ENCODE peak calls at places on chromosomes 4 and X, in six cellular contexts. One of them, this sample, is unnamed.
A peak's percentile ranks its signal among the peaks of the same experiment; 100 is the strongest.

GRCh38 chr4:76434901-76435688 is at the start of gene SHROOM3:
- DNase-seq in left ventricle myocardium inferior: no peak
- DNase-seq in aorta: no peak
- DNase-seq in cardiac fibroblast: no peak
- DNase-seq in AG09309: no peak
- DNase-seq in A549: no peak
- DNase-seq in this sample: no peak

GRCh38 chr4:148831945-148832344 is 389.7 kb upstream of the NR3C2 start:
- DNase-seq in left ventricle myocardium inferior: no peak
- DNase-seq in aorta: no peak
- DNase-seq in cardiac fibroblast: peak; percentile 98
- DNase-seq in AG09309: no peak
- DNase-seq in A549: no peak
- DNase-seq in this sample: no peak

GRCh38 chr4:121876976-121877773 is 6.9 kb upstream of the BBS7 start:
- DNase-seq in left ventricle myocardium inferior: no peak
- DNase-seq in aorta: no peak
- DNase-seq in cardiac fibroblast: no peak
- DNase-seq in AG09309: no peak
- DNase-seq in A549: no peak
- DNase-seq in this sample: no peak

GRCh38 chr4:184400891-184401290 is 73.5 kb downstream of the IRF2 start:
- DNase-seq in left ventricle myocardium inferior: no peak
- DNase-seq in aorta: no peak
- DNase-seq in cardiac fibroblast: no peak
- DNase-seq in AG09309: no peak
- DNase-seq in A549: no peak
- DNase-seq in this sample: no peak

GRCh38 chr4:88908003-88908402 is 149.0 kb downstream of the FAM13A start:
- DNase-seq in left ventricle myocardium inferior: no peak
- DNase-seq in aorta: no peak
- DNase-seq in cardiac fibroblast: no peak
- DNase-seq in AG09309: no peak
- DNase-seq in A549: no peak
- DNase-seq in this sample: no peak

GRCh38 chr4:75705198-75705712 is 19.1 kb upstream of the USO1 start:
- DNase-seq in left ventricle myocardium inferior: no peak
- DNase-seq in aorta: no peak
- DNase-seq in cardiac fibroblast: no peak
- DNase-seq in AG09309: no peak
- DNase-seq in A549: no peak
- DNase-seq in this sample: no peak

GRCh38 chr4:79864470-79865190 is 208.4 kb downstream of the ANTXR2 start:
- DNase-seq in left ventricle myocardium inferior: no peak
- DNase-seq in aorta: no peak
- DNase-seq in cardiac fibroblast: no peak
- DNase-seq in AG09309: no peak
- DNase-seq in A549: no peak
- DNase-seq in this sample: no peak

GRCh38 chr4:23857353-23857752 is 32.5 kb downstream of the PPARGC1A start:
- DNase-seq in left ventricle myocardium inferior: no peak
- DNase-seq in aorta: no peak
- DNase-seq in cardiac fibroblast: peak; percentile 31
- DNase-seq in AG09309: peak; percentile 7
- DNase-seq in A549: no peak
- DNase-seq in this sample: no peak

GRCh38 chr4:113328514-113328913 is 279.1 kb downstream of the ANK2 start:
- DNase-seq in left ventricle myocardium inferior: no peak
- DNase-seq in aorta: no peak
- DNase-seq in cardiac fibroblast: peak; percentile 11
- DNase-seq in AG09309: no peak
- DNase-seq in A549: peak; percentile 4
- DNase-seq in this sample: no peak

GRCh38 chrX:9785944-9786741 is at the start of gene SHROOM2:
- DNase-seq in left ventricle myocardium inferior: no peak
- DNase-seq in aorta: no peak
- DNase-seq in cardiac fibroblast: no peak
- DNase-seq in AG09309: no peak
- DNase-seq in A549: no peak
- DNase-seq in this sample: no peak

GRCh38 chrX:70033348-70033747 is 16.4 kb downstream of the AWAT2 start:
- DNase-seq in left ventricle myocardium inferior: no peak
- DNase-seq in aorta: no peak
- DNase-seq in cardiac fibroblast: peak; percentile 58
- DNase-seq in AG09309: no peak
- DNase-seq in A549: peak; percentile 17
- DNase-seq in this sample: no peak

GRCh38 chr4:156832886-156833285 is 138.7 kb downstream of the PDGFC start:
- DNase-seq in left ventricle myocardium inferior: no peak
- DNase-seq in aorta: no peak
- DNase-seq in cardiac fibroblast: peak; percentile 24
- DNase-seq in AG09309: no peak
- DNase-seq in A549: no peak
- DNase-seq in this sample: no peak

GRCh38 chr4:125085-125820 is 952 bp downstream of the ZNF718 start:
- DNase-seq in left ventricle myocardium inferior: peak; percentile 40
- DNase-seq in aorta: peak; percentile 58
- DNase-seq in cardiac fibroblast: peak; percentile 44
- DNase-seq in AG09309: no peak
- DNase-seq in A549: no peak
- DNase-seq in this sample: peak; percentile 67

GRCh38 chrX:10900585-10901289 is 210.4 kb upstream of the HCCS start:
- DNase-seq in left ventricle myocardium inferior: no peak
- DNase-seq in aorta: no peak
- DNase-seq in cardiac fibroblast: peak; percentile 73
- DNase-seq in AG09309: no peak
- DNase-seq in A549: peak; percentile 14
- DNase-seq in this sample: no peak

GRCh38 chr4:85543832-85544231 is 68.9 kb downstream of the ARHGAP24 start:
- DNase-seq in left ventricle myocardium inferior: no peak
- DNase-seq in aorta: no peak
- DNase-seq in cardiac fibroblast: peak; percentile 67
- DNase-seq in AG09309: peak; percentile 21
- DNase-seq in A549: no peak
- DNase-seq in this sample: no peak

GRCh38 chr4:153763404-153763803 is 3.6 kb upstream of the RNF175 start:
- DNase-seq in left ventricle myocardium inferior: no peak
- DNase-seq in aorta: no peak
- DNase-seq in cardiac fibroblast: peak; percentile 27
- DNase-seq in AG09309: no peak
- DNase-seq in A549: no peak
- DNase-seq in this sample: no peak

GRCh38 chrX:108331126-108331909 is 106.9 kb downstream of the COL4A6 start:
- DNase-seq in left ventricle myocardium inferior: no peak
- DNase-seq in aorta: no peak
- DNase-seq in cardiac fibroblast: no peak
- DNase-seq in AG09309: no peak
- DNase-seq in A549: no peak
- DNase-seq in this sample: no peak

GRCh38 chr4:153039542-153040185 is 103.5 kb downstream of the FHDC1 start:
- DNase-seq in left ventricle myocardium inferior: no peak
- DNase-seq in aorta: no peak
- DNase-seq in cardiac fibroblast: no peak
- DNase-seq in AG09309: no peak
- DNase-seq in A549: no peak
- DNase-seq in this sample: no peak

GRCh38 chr4:55378617-55379467 is 16.9 kb upstream of the TMEM165 start:
- DNase-seq in left ventricle myocardium inferior: no peak
- DNase-seq in aorta: no peak
- DNase-seq in cardiac fibroblast: no peak
- DNase-seq in AG09309: no peak
- DNase-seq in A549: no peak
- DNase-seq in this sample: no peak

GRCh38 chr4:38675167-38676121 is 11.4 kb downstream of the KLF3 start:
- DNase-seq in left ventricle myocardium inferior: peak; percentile 58
- DNase-seq in aorta: peak; percentile 80
- DNase-seq in cardiac fibroblast: peak; percentile 91
- DNase-seq in AG09309: no peak
- DNase-seq in A549: peak; percentile 36
- DNase-seq in this sample: peak; percentile 85

GRCh38 chr4:154529737-154530136 is 20.5 kb downstream of the PLRG1 start:
- DNase-seq in left ventricle myocardium inferior: no peak
- DNase-seq in aorta: no peak
- DNase-seq in cardiac fibroblast: no peak
- DNase-seq in AG09309: no peak
- DNase-seq in A549: no peak
- DNase-seq in this sample: no peak

GRCh38 chr4:4506961-4507360 is 34.9 kb downstream of the STX18 start:
- DNase-seq in left ventricle myocardium inferior: no peak
- DNase-seq in aorta: no peak
- DNase-seq in cardiac fibroblast: no peak
- DNase-seq in AG09309: no peak
- DNase-seq in A549: no peak
- DNase-seq in this sample: no peak

GRCh38 chr4:11428161-11428700 is 463 bp downstream of the HS3ST1 start:
- DNase-seq in left ventricle myocardium inferior: no peak
- DNase-seq in aorta: no peak
- DNase-seq in cardiac fibroblast: no peak
- DNase-seq in AG09309: no peak
- DNase-seq in A549: peak; percentile 7
- DNase-seq in this sample: no peak
- H3K4me3 ChIP-seq in left ventricle myocardium inferior: peak overlapping the region; percentile 73
- H3K4me3 ChIP-seq in aorta: peak overlapping the region; percentile 40
- H3K4me3 ChIP-seq in cardiac fibroblast: peak overlapping the region; percentile 51
- H3K4me3 ChIP-seq in AG09309: no peak overlapping the region
- H3K4me3 ChIP-seq in A549: peak overlapping the region; percentile 60
- H3K4me3 ChIP-seq in this sample: peak overlapping the region; percentile 53

DNA sequence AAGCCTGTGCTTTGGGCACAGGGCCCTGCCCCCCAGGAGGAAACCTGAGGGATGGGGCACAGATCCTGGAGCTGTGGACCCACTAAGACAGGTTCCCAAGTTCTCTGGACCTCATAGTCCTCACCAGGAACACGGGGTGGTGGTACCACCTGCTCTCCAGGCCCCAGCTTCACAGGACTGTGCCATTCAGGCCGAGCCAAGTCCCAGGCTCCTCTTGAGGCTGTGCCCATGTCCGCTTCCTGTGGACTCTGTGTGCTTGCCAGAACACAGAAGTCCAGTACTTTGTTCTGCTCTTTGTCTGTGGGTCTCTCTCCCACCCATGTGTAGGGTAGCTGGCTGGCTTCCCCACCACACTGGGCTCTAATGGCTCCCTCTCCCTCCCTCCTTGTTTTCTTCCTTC is 104.5 kb upstream of the PSAPL1 start:
- DNase-seq in left ventricle myocardium inferior: no peak
- DNase-seq in aorta: no peak
- DNase-seq in cardiac fibroblast: no peak
- DNase-seq in AG09309: no peak
- DNase-seq in A549: no peak
- DNase-seq in this sample: no peak
- H3K4me3 ChIP-seq in left ventricle myocardium inferior: no peak overlapping the region
- H3K4me3 ChIP-seq in aorta: no peak overlapping the region
- H3K4me3 ChIP-seq in cardiac fibroblast: no peak overlapping the region
- H3K4me3 ChIP-seq in AG09309: no peak overlapping the region
- H3K4me3 ChIP-seq in A549: no peak overlapping the region
- H3K4me3 ChIP-seq in this sample: no peak overlapping the region

DNA sequence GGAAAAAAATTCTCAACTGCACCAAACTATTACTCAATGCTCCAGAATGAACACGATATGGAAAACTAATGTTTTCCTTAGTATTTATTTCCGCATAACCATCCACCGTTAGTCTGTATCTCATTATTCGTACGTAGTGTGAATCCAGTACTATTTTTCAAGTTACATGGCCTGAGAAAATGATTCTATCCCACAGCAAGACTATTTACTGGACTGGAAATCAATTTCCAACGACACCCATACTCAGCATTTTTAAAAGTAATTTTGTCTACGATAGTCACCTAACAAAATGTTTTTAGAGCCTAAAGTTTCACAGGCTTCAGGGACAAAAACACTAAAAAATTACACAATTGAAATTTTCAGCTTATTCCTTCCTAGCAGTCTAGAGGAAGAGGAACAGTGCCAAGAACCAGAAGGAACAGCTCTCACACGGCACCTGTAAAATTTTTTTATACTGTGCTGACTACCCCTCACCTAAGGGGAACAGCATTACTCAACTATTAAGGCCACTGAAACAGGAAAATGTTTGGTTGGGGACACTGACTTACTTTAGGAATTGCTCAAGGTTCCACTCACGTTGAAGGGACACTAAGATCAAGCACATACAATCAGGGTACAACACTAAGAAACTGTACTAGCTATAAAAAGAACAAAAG is 9.6 kb downstream of the UBE2D3 start:
- DNase-seq in left ventricle myocardium inferior: no peak
- DNase-seq in aorta: no peak
- DNase-seq in cardiac fibroblast: no peak
- DNase-seq in AG09309: no peak
- DNase-seq in A549: no peak
- DNase-seq in this sample: no peak
- H3K4me3 ChIP-seq in left ventricle myocardium inferior: peak overlapping the region; percentile 27
- H3K4me3 ChIP-seq in aorta: no peak overlapping the region
- H3K4me3 ChIP-seq in cardiac fibroblast: no peak overlapping the region
- H3K4me3 ChIP-seq in AG09309: no peak overlapping the region
- H3K4me3 ChIP-seq in A549: no peak overlapping the region
- H3K4me3 ChIP-seq in this sample: no peak overlapping the region

DNA sequence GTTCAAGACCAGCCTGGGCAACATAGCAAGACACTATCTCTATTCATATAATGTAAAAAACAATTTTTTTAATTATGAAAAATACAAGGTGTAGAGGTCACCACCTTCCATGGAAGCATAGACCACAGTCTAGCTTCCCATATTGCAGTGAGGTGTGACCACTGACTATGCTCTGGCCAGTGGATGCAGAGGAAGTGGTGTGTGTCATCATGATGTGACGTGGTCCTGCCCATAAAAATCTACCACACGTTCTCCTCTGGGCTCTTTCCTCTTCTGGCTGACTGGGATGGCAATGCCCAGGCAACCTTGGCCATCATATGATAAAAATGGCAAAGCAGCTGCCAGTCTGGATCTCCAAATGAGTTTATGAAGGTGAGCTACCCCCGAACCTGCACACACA is 65.7 kb downstream of the RBM47 start:
- DNase-seq in left ventricle myocardium inferior: no peak
- DNase-seq in aorta: peak; percentile 68
- DNase-seq in cardiac fibroblast: no peak
- DNase-seq in AG09309: no peak
- DNase-seq in A549: no peak
- DNase-seq in this sample: no peak
- H3K4me3 ChIP-seq in left ventricle myocardium inferior: no peak overlapping the region
- H3K4me3 ChIP-seq in aorta: no peak overlapping the region
- H3K4me3 ChIP-seq in cardiac fibroblast: no peak overlapping the region
- H3K4me3 ChIP-seq in AG09309: no peak overlapping the region
- H3K4me3 ChIP-seq in A549: no peak overlapping the region
- H3K4me3 ChIP-seq in this sample: no peak overlapping the region

DNA sequence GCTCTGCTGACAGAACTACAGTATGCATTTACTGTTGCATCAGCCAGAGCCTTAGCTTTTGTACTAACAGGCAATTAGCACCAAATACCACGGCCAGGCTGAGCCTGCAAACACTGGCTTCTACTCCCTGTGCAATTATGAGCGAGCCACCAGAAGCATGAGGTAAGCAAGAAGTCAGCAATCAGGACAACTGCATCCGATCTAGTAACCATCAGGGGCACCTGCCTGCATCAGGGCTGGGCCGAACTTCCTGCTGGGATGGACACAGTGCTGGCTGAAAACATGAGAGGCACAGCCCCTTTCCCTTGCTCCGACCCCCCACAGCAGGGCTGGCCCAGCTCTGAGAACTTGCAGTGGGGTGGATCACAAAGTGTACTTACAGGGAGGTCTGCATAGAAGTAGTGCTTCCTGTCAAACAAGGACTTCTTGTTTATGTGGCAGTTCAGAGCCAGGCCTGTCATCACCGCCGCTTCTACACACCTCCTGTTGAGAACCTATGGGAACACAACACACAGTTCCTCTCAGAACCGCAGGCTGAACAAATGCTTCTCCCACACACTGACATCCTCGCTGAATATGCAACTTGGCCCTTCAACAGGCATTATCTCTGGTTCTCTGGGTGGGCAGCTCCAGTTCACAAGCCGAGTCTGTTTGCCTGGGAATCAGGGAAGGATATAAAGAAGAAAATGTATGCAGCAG is 41.6 kb downstream of the GATB start:
- DNase-seq in left ventricle myocardium inferior: peak; percentile 45
- DNase-seq in aorta: no peak
- DNase-seq in cardiac fibroblast: no peak
- DNase-seq in AG09309: no peak
- DNase-seq in A549: no peak
- DNase-seq in this sample: no peak
- H3K4me3 ChIP-seq in left ventricle myocardium inferior: peak overlapping the region; percentile 0
- H3K4me3 ChIP-seq in aorta: no peak overlapping the region
- H3K4me3 ChIP-seq in cardiac fibroblast: no peak overlapping the region
- H3K4me3 ChIP-seq in AG09309: no peak overlapping the region
- H3K4me3 ChIP-seq in A549: no peak overlapping the region
- H3K4me3 ChIP-seq in this sample: no peak overlapping the region